ENCODE peak calls at places on chromosomes 1 and 21, in five cellular contexts. L is posterior vena cava, Y is putamen, B is pancreas, N is lower leg skin. K is an unnamed sample.

GRCh38 chr1:51734899-51735745 is 118.2 kb downstream of the OSBPL9 start:
- DNase-seq in L (no peak), N (no peak), B (no peak), Y (peak; percentile 7), K (no peak)

GRCh38 chr1:21325231-21325718 is 35.0 kb upstream of the ECE1 start:
- DNase-seq in Y (no peak), B (no peak), L (no peak), N (no peak), K (no peak)

GRCh38 chr1:205449750-205450443 is 5.9 kb downstream of the BLACAT1 start:
- DNase-seq in Y (no peak), N (no peak), B (peak; percentile 53), L (no peak), K (peak; percentile 96)

GRCh38 chr21:24941316-24942185 is 665.7 kb downstream of the MRPL39 start:
- DNase-seq in N (peak; percentile 23), L (no peak), Y (no peak), B (no peak), K (peak; percentile 39)

GRCh38 chr1:88873737-88874374 is 17.5 kb downstream of the GTF2B start:
- DNase-seq in N (no peak), B (no peak), L (no peak), Y (no peak), K (no peak)

GRCh38 chr1:2800664-2801045 is 838 bp downstream of the TTC34 start:
- DNase-seq in N (no peak), L (no peak), Y (no peak), B (no peak), K (peak; percentile 65)

GRCh38 chr21:35368326-35368725 is 319.2 kb upstream of the RUNX1 start:
- DNase-seq in N (no peak), Y (no peak), B (no peak), L (no peak), K (no peak)

GRCh38 chr21:36543924-36544323 is 64.0 kb upstream of the CLDN14 start:
- DNase-seq in Y (no peak), N (no peak), B (no peak), L (peak; percentile 58), K (no peak)

GRCh38 chr1:243890576-243890975 is 40.5 kb upstream of the AKT3 start:
- DNase-seq in B (no peak), Y (peak; percentile 38), L (no peak), N (no peak), K (no peak)

GRCh38 chr1:47948126-47948525 is 49.1 kb downstream of the TRABD2B start:
- DNase-seq in B (peak; percentile 39), N (no peak), L (no peak), Y (no peak), K (no peak)

GRCh38 chr1:156458181-156458503 is 42.4 kb downstream of the MEF2D start:
- DNase-seq in Y (no peak), L (no peak), N (no peak), B (no peak), K (no peak)

GRCh38 chr1:174998569-174999215 is 1.1 kb upstream of the CACYBP start:
- DNase-seq in N (peak; percentile 30), L (no peak), B (peak; percentile 35), Y (peak; percentile 69), K (peak; percentile 71)

GRCh38 chr1:240004086-240004749 is 87.5 kb upstream of the FMN2 start:
- DNase-seq in Y (no peak), B (no peak), N (no peak), L (no peak), K (no peak)

GRCh38 chr1:176765608-176766007 is 302.6 kb downstream of the PAPPA2 start:
- DNase-seq in L (no peak), N (no peak), Y (no peak), B (no peak), K (no peak)

GRCh38 chr1:59705849-59706599 is 108.7 kb upstream of the HOOK1 start:
- DNase-seq in N (no peak), L (peak; percentile 82), B (no peak), Y (no peak), K (no peak)

GRCh38 chr1:149937779-149938178 is 1.1 kb upstream of the MTMR11 start:
- DNase-seq in Y (no peak), L (no peak), B (no peak), N (no peak), K (no peak)

GRCh38 chr1:107936498-107937481 is 28.2 kb downstream of the VAV3 start:
- DNase-seq in Y (no peak), N (peak; percentile 63), L (no peak), B (no peak), K (peak; percentile 43)

GRCh38 chr21:29029524-29029923 is 5.1 kb downstream of the USP16 start:
- DNase-seq in B (no peak), Y (no peak), L (no peak), N (no peak), K (no peak)

GRCh38 chr1:28370220-28371010 is 875 bp downstream of the PHACTR4 start:
- DNase-seq in N (no peak), L (no peak), Y (peak; percentile 8), B (no peak), K (no peak)

GRCh38 chr1:113253187-113253966 is 136.9 kb upstream of the MAGI3 start:
- DNase-seq in Y (no peak), N (no peak), L (no peak), B (no peak), K (no peak)

GRCh38 chr1:27339213-27339612 is 2.6 kb upstream of the SYTL1 start:
- DNase-seq in L (no peak), N (no peak), Y (no peak), B (no peak), K (peak; percentile 49)

GRCh38 chr1:65791860-65792670 is 630 bp upstream of the PDE4B start:
- DNase-seq in Y (no peak), B (no peak), L (no peak), N (no peak), K (peak; percentile 50)

GRCh38 chr1:177444997-177445746 is 274.4 kb downstream of the BRINP2 start:
- DNase-seq in L (no peak), N (no peak), B (no peak), Y (no peak), K (no peak)

GRCh38 chr21:42466700-42467612 is 29.1 kb downstream of the RSPH1 start:
- DNase-seq in B (no peak), Y (no peak), N (no peak), L (no peak), K (peak; percentile 53)

GRCh38 chr1:73998348-73998959 is 199.5 kb downstream of the LRRIQ3 start:
- DNase-seq in N (no peak), L (no peak), B (no peak), Y (peak; percentile 44), K (no peak)

GRCh38 chr1:216726435-216726834 is 3.2 kb upstream of the ESRRG start:
- DNase-seq in Y (no peak), B (no peak), L (no peak), N (no peak), K (no peak)

GRCh38 chr1:182617075-182617429 is 12.9 kb upstream of the RGS16 start:
- DNase-seq in B (no peak), Y (no peak), L (no peak), N (no peak), K (no peak)

GRCh38 chr1:216606047-216606637 is 117.1 kb downstream of the ESRRG start:
- DNase-seq in L (no peak), N (no peak), B (no peak), Y (no peak), K (no peak)

GRCh38 chr21:45341779-45342178 is 54.1 kb upstream of the POFUT2 start:
- DNase-seq in Y (no peak), L (no peak), B (no peak), N (no peak), K (no peak)

GRCh38 chr1:48776400-48777218 is at the start of gene BEND5:
- DNase-seq in N (peak; percentile 16), Y (peak; percentile 82), L (no peak), B (peak; percentile 62), K (peak; percentile 87)

GRCh38 chr21:38771536-38771935 is 34.2 kb upstream of the ETS2 start:
- DNase-seq in B (no peak), Y (no peak), N (no peak), L (no peak), K (no peak)

GRCh38 chr1:215539803-215540575 is 27.1 kb upstream of the KCTD3 start:
- DNase-seq in B (no peak), L (no peak), Y (no peak), N (peak; percentile 22), K (no peak)

GRCh38 chr1:196059210-196059609 is 549.0 kb downstream of the KCNT2 start:
- DNase-seq in L (no peak), Y (no peak), N (no peak), B (no peak), K (no peak)

K was measured in kidney.